ENCODE peak calls at places on chromosomes 11 and 22, in eight cellular contexts. W is stimulated activated CD4-positive, alpha-beta T cell treated with anti-CD3 and anti-CD28 coated beads, Interleukin-4, amount 100 ng/mL, for 48 hours; U is stimulated activated CD8-positive, alpha-beta memory T cell treated with anti-CD3 and anti-CD28 coated beads, Interleukin-4, amount 100 ng/mL, for 24 hours; X is fibroblast of mammary gland; P is amygdala; C is activated T-cell treated with anti-CD3 and anti-CD28 coated beads for 1 hour; J is lung; M is HTR-8/SVneo. G is an unnamed sample.

GRCh38 chr11:21625982-21626381 is 566.9 kb upstream of the ANO5 start:
- DNase-seq in W (no peak), U (no peak), X (no peak), P (no peak), C (no peak), J (peak), M (no peak), G (no peak)

GRCh38 chr22:36946436-36947158 is 33.2 kb downstream of the CSF2RB start:
- DNase-seq in W (no peak), U (no peak), X (no peak), P (no peak), C (no peak), J (no peak), M (no peak), G (no peak)

GRCh38 chr22:24391836-24392217 is 35.6 kb upstream of the ADORA2A start:
- DNase-seq in W (no peak), U (no peak), X (peak), P (no peak), C (no peak), J (no peak), M (no peak), G (no peak)

GRCh38 chr11:61142424-61142823 is 18.8 kb downstream of the VPS37C start:
- DNase-seq in W (no peak), U (no peak), X (peak), P (no peak), C (no peak), J (no peak), M (no peak), G (no peak)

GRCh38 chr22:20034143-20034542 is 13.2 kb downstream of the TANGO2 start:
- DNase-seq in W (no peak), U (no peak), X (no peak), P (no peak), C (no peak), J (no peak), M (no peak), G (no peak)

GRCh38 chr11:7573558-7574296 is 59.9 kb downstream of the PPFIBP2 start:
- DNase-seq in W (no peak), U (no peak), X (no peak), P (no peak), C (no peak), J (no peak), M (no peak), G (no peak)

GRCh38 chr11:128297805-128298204 is 289.6 kb downstream of the ETS1 start:
- DNase-seq in W (no peak), U (no peak), X (peak), P (no peak), C (no peak), J (no peak), M (no peak), G (no peak)

GRCh38 chr22:47379037-47379436 is 616.6 kb downstream of the TBC1D22A start:
- DNase-seq in W (no peak), U (no peak), X (no peak), P (no peak), C (no peak), J (no peak), M (no peak), G (no peak)

GRCh38 chr22:45887202-45888131 is 89.5 kb downstream of the WNT7B start:
- DNase-seq in W (no peak), U (no peak), X (no peak), P (no peak), C (no peak), J (peak), M (no peak), G (peak)

GRCh38 chr11:70032943-70033710 is 45.0 kb upstream of the ANO1 start:
- DNase-seq in W (no peak), U (no peak), X (no peak), P (no peak), C (no peak), J (no peak), M (no peak), G (no peak)

GRCh38 chr11:78065239-78065638 is 1.6 kb downstream of the THRSP start:
- DNase-seq in W (no peak), U (no peak), X (no peak), P (no peak), C (no peak), J (no peak), M (no peak), G (no peak)

GRCh38 chr11:30107899-30108298 is 91.1 kb upstream of the KCNA4 start:
- DNase-seq in W (no peak), U (no peak), X (peak), P (no peak), C (no peak), J (no peak), M (peak), G (no peak)

GRCh38 chr11:73215191-73216134 is 2.6 kb upstream of the P2RY2 start:
- DNase-seq in W (no peak), U (no peak), X (no peak), P (no peak), C (no peak), J (no peak), M (no peak), G (no peak)

GRCh38 chr11:22879615-22880014 is 19.3 kb upstream of the CCDC179 start:
- DNase-seq in W (no peak), U (no peak), X (no peak), P (no peak), C (no peak), J (no peak), M (no peak), G (no peak)

GRCh38 chr11:71206186-71206585 is 46.2 kb downstream of the SHANK2 start:
- DNase-seq in W (no peak), U (no peak), X (peak), P (no peak), C (no peak), J (no peak), M (no peak), G (no peak)

GRCh38 chr11:111726301-111726713 is 39.9 kb downstream of the PPP2R1B start:
- DNase-seq in W (no peak), U (no peak), X (no peak), P (no peak), C (no peak), J (no peak), M (no peak), G (no peak)

GRCh38 chr22:36239150-36239400 is 252 bp downstream of the APOL2 start:
- DNase-seq in W (no peak), U (no peak), X (no peak), P (no peak), C (no peak), J (no peak), M (no peak), G (no peak)

GRCh38 chr22:50293441-50294318 is 13.8 kb downstream of the PLXNB2 start:
- DNase-seq in W (no peak), U (no peak), X (peak), P (no peak), C (no peak), J (peak), M (peak), G (peak)

GRCh38 chr11:13009921-13010736 is 1.0 kb downstream of the RASSF10 start:
- DNase-seq in W (no peak), U (no peak), X (peak), P (no peak), C (no peak), J (peak), M (no peak), G (peak)

GRCh38 chr11:33000181-33000580 is 15.5 kb upstream of the DEPDC7 start:
- DNase-seq in W (no peak), U (no peak), X (peak), P (no peak), C (no peak), J (no peak), M (peak), G (no peak)

GRCh38 chr11:64124147-64124546 is 41.8 kb downstream of the MACROD1 start:
- DNase-seq in W (no peak), U (no peak), X (no peak), P (no peak), C (no peak), J (no peak), M (peak), G (no peak)

GRCh38 chr11:8205566-8205965 is 36.7 kb upstream of the RIC3 start:
- DNase-seq in W (no peak), U (no peak), X (no peak), P (no peak), C (no peak), J (no peak), M (no peak), G (no peak)